ENCODE peak calls at places on chromosomes 3 and 15, in six cellular contexts. O is LoVo, J is GM03348, Q is amygdala, E is GM10248, U is brain microvascular endothelial cell. F is an unnamed sample.

GRCh38 chr3:27914199-27914598 is 192.1 kb upstream of the EOMES start:
- DNase-seq in O (no peak), Q (no peak), U (no peak), J (peak; percentile 11), E (no peak), F (no peak)

GRCh38 chr15:29183071-29183831 is 86.4 kb downstream of the NSMCE3 start:
- DNase-seq in Q (no peak), J (no peak), U (peak; percentile 12), E (no peak), O (peak; percentile 42), F (no peak)

GRCh38 chr3:14200276-14200675 is 21.7 kb downstream of the LSM3 start:
- DNase-seq in J (no peak), U (no peak), E (no peak), O (no peak), Q (no peak), F (no peak)

GRCh38 chr15:81189583-81190283 is 6.9 kb upstream of the IL16 start:
- DNase-seq in Q (no peak), O (no peak), U (peak; percentile 53), J (peak; percentile 89), E (no peak), F (no peak)

GRCh38 chr3:87088984-87089841 is 98.3 kb upstream of the VGLL3 start:
- DNase-seq in E (peak; percentile 27), O (no peak), U (peak; percentile 46), Q (peak; percentile 80), J (peak; percentile 90), F (peak; percentile 77)

GRCh38 chr3:149657796-149658443 is at the start of gene WWTR1:
- DNase-seq in Q (peak; percentile 54), J (peak; percentile 94), E (peak; percentile 81), U (peak; percentile 93), O (peak; percentile 89), F (peak; percentile 75)

GRCh38 chr3:30691249-30691880 is 85.0 kb downstream of the TGFBR2 start:
- DNase-seq in J (no peak), Q (no peak), O (no peak), E (no peak), U (no peak), F (no peak)

GRCh38 chr15:26974120-26974780 is 3.3 kb downstream of the GABRG3 start:
- DNase-seq in O (no peak), U (no peak), E (no peak), J (no peak), Q (no peak), F (no peak)

GRCh38 chr3:41075958-41076357 is 123.3 kb upstream of the CTNNB1 start:
- DNase-seq in E (no peak), Q (no peak), J (no peak), U (peak; percentile 19), O (no peak), F (no peak)

F was measured in dorsolateral prefrontal cortex.